ENCODE peak calls at places on chromosome 2, in four cellular contexts. One of them, this sample, is unnamed.

GRCh38 chr2:102368461-102369109 is 13.0 kb downstream of the IL18R1 start:
- DNase-seq in CD4-positive, alpha-beta T cell: no peak
- DNase-seq in thoracic aorta: no peak
- DNase-seq in cardiac muscle cell: no peak
- DNase-seq in this sample: no peak

GRCh38 chr2:240947176-240947575 is 41.0 kb downstream of the CROCC2 start:
- DNase-seq in CD4-positive, alpha-beta T cell: no peak
- DNase-seq in thoracic aorta: no peak
- DNase-seq in cardiac muscle cell: no peak
- DNase-seq in this sample: no peak

GRCh38 chr2:98026927-98027522 is 31.3 kb upstream of the TMEM131 start:
- DNase-seq in CD4-positive, alpha-beta T cell: no peak
- DNase-seq in thoracic aorta: no peak
- DNase-seq in cardiac muscle cell: no peak
- DNase-seq in this sample: no peak

GRCh38 chr2:59276033-59276432 is 1034.9 kb upstream of the FANCL start:
- DNase-seq in CD4-positive, alpha-beta T cell: no peak
- DNase-seq in thoracic aorta: no peak
- DNase-seq in cardiac muscle cell: no peak
- DNase-seq in this sample: no peak

GRCh38 chr2:140307532-140307931 is 1527.3 kb upstream of the NXPH2 start:
- DNase-seq in CD4-positive, alpha-beta T cell: no peak
- DNase-seq in thoracic aorta: no peak
- DNase-seq in cardiac muscle cell: no peak
- DNase-seq in this sample: no peak

GRCh38 chr2:235669983-235670962 is 176.4 kb downstream of the AGAP1 start:
- DNase-seq in CD4-positive, alpha-beta T cell: no peak
- DNase-seq in thoracic aorta: no peak
- DNase-seq in cardiac muscle cell: peak
- DNase-seq in this sample: peak

GRCh38 chr2:75808039-75808438 is 97.3 kb upstream of the GCFC2 start:
- DNase-seq in CD4-positive, alpha-beta T cell: no peak
- DNase-seq in thoracic aorta: no peak
- DNase-seq in cardiac muscle cell: no peak
- DNase-seq in this sample: no peak

GRCh38 chr2:130785466-130786055 is 30.2 kb downstream of the AMER3 start:
- DNase-seq in CD4-positive, alpha-beta T cell: no peak
- DNase-seq in thoracic aorta: no peak
- DNase-seq in cardiac muscle cell: no peak
- DNase-seq in this sample: no peak

GRCh38 chr2:101830146-101830545 is 132.6 kb downstream of the MAP4K4 start:
- DNase-seq in CD4-positive, alpha-beta T cell: no peak
- DNase-seq in thoracic aorta: no peak
- DNase-seq in cardiac muscle cell: no peak
- DNase-seq in this sample: no peak

GRCh38 chr2:191220671-191221070 is 24.5 kb upstream of the MYO1B start:
- DNase-seq in CD4-positive, alpha-beta T cell: no peak
- DNase-seq in thoracic aorta: no peak
- DNase-seq in cardiac muscle cell: no peak
- DNase-seq in this sample: no peak
- H3K27ac ChIP-seq in CD4-positive, alpha-beta T cell: no peak
- H3K27ac ChIP-seq in thoracic aorta: no peak
- H3K27ac ChIP-seq in cardiac muscle cell: no peak
- H3K27ac ChIP-seq in this sample: no peak

GRCh38 chr2:46135230-46135555 is 162.0 kb upstream of the EPAS1 start:
- DNase-seq in CD4-positive, alpha-beta T cell: no peak
- DNase-seq in thoracic aorta: no peak
- DNase-seq in cardiac muscle cell: no peak
- DNase-seq in this sample: no peak

GRCh38 chr2:46135936-46136335 is 161.3 kb upstream of the EPAS1 start:
- DNase-seq in CD4-positive, alpha-beta T cell: no peak
- DNase-seq in thoracic aorta: no peak
- DNase-seq in cardiac muscle cell: peak
- DNase-seq in this sample: no peak

GRCh38 chr2:46136481-46136880 is 160.7 kb upstream of the EPAS1 start:
- DNase-seq in CD4-positive, alpha-beta T cell: no peak
- DNase-seq in thoracic aorta: no peak
- DNase-seq in cardiac muscle cell: no peak
- DNase-seq in this sample: no peak

GRCh38 chr2:46132996-46133395 is 164.2 kb upstream of the EPAS1 start:
- DNase-seq in CD4-positive, alpha-beta T cell: no peak
- DNase-seq in thoracic aorta: no peak
- DNase-seq in cardiac muscle cell: no peak
- DNase-seq in this sample: no peak

GRCh38 chr2:46134531-46135229 is 162.5 kb upstream of the EPAS1 start:
- DNase-seq in CD4-positive, alpha-beta T cell: no peak
- DNase-seq in thoracic aorta: no peak
- DNase-seq in cardiac muscle cell: no peak
- DNase-seq in this sample: no peak
- H3K27ac ChIP-seq in CD4-positive, alpha-beta T cell: no peak
- H3K27ac ChIP-seq in thoracic aorta: peak
- H3K27ac ChIP-seq in cardiac muscle cell: no peak
- H3K27ac ChIP-seq in this sample: no peak

DNA sequence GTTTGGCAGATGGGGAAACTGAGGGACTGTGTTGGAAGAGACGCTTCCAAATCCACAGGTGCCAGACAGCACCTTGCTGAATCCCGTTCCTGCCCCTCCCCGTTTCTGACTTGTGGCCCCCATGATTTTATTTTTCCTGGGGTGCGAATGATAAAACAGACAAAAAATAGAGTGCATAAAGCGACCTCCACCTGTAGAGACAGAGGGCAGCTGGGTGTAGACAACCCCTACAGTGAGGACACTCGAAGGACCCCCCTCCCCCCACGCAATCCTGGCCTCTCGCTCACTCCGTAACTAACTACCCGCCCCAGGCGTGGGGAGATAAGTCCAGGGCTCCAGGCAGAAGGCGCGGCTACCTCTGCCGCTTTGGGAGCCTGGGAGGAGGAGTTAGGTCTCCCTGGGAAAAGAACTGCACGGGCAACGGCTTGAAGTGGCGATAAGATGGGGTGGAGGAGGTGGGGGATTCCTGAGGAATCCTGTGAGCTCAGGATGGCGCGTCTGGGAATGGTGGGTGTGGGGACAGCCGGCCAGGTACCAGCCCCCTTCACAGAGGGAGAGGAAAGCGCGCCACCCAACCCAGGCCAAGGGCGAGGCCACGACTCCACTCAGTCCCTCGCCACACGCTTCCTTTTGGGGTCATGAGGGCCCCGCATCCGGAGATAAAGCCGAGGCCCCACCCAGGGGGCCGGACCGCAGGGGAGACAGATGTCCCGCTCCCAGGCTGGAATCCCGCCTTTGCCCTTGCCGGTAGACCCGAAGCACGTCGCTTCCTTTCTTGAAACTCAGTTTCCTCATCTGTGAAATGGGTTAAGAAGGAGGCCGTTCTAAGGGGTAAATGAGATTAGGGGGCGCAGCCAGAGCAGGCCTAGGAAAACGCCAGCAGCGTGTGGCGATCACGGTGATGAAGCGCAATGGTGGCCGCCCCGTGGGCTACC is 1.9 kb upstream of the CTDSP1 start:
- DNase-seq in CD4-positive, alpha-beta T cell: peak
- DNase-seq in thoracic aorta: no peak
- DNase-seq in cardiac muscle cell: peak
- DNase-seq in this sample: peak
- H3K27ac ChIP-seq in CD4-positive, alpha-beta T cell: peak
- H3K27ac ChIP-seq in thoracic aorta: peak
- H3K27ac ChIP-seq in cardiac muscle cell: peak
- H3K27ac ChIP-seq in this sample: peak

DNA sequence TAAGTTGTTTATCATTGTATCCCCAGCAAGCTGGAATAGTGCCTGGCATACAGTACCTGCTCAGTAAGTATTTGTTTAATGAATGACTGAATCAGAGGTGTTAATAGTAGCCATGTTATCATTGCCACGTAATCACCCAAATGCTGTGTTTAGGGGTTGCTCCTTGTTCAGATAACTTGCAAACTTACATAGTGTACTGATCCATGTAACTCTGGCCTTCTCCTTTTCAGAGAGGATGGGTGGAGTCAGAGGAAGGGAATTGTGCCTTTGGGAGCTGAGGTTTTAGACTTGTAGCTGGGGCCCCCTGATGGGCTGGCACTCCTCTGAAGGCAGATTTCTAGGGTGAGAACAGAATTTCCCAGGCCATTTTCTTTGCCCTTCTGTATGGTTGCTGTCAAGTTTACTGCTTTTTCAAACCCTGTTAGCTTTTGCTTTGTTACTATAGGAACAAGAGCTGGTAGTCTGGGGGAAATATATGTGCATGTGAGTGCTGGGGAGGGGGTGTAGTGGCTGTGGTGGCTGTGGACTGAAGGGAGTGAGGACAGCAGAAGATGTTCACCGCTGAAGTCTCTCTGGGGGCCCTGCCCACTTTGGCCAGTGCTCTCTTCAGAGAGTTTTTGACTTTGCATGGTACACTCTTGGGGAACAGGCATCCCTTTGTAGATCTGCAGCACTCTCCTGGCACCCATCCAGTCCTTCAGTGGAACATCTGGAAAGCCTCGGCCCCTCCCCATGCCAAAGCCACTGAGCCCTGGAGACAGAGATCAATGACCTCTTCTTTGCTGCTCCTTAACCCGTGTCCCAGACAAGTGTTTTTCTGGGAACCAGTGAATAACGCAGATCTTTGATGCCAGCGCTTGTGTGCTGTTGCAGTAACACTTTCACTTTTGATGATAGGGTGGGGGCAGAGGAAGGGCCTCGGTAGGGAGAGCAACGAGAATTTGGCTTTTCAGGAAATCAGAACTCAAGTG is 208.9 kb downstream of the PRKCE start:
- DNase-seq in CD4-positive, alpha-beta T cell: no peak
- DNase-seq in thoracic aorta: peak
- DNase-seq in cardiac muscle cell: peak
- DNase-seq in this sample: peak
- H3K27ac ChIP-seq in CD4-positive, alpha-beta T cell: no peak
- H3K27ac ChIP-seq in thoracic aorta: no peak
- H3K27ac ChIP-seq in cardiac muscle cell: peak
- H3K27ac ChIP-seq in this sample: peak

GRCh38 chr2:133863106-133863800 is 295.0 kb upstream of the NCKAP5 start:
- DNase-seq in CD4-positive, alpha-beta T cell: no peak
- DNase-seq in thoracic aorta: no peak
- DNase-seq in cardiac muscle cell: no peak
- DNase-seq in this sample: no peak

GRCh38 chr2:133856678-133857077 is 288.4 kb upstream of the NCKAP5 start:
- DNase-seq in CD4-positive, alpha-beta T cell: no peak
- DNase-seq in thoracic aorta: no peak
- DNase-seq in cardiac muscle cell: no peak
- DNase-seq in this sample: no peak

GRCh38 chr2:133854603-133855200 is 286.4 kb upstream of the NCKAP5 start:
- DNase-seq in CD4-positive, alpha-beta T cell: no peak
- DNase-seq in thoracic aorta: no peak
- DNase-seq in cardiac muscle cell: no peak
- DNase-seq in this sample: no peak

GRCh38 chr2:133862400-133862977 is 294.2 kb upstream of the NCKAP5 start:
- DNase-seq in CD4-positive, alpha-beta T cell: no peak
- DNase-seq in thoracic aorta: no peak
- DNase-seq in cardiac muscle cell: no peak
- DNase-seq in this sample: no peak

GRCh38 chr2:133859578-133859977 is 291.3 kb upstream of the NCKAP5 start:
- DNase-seq in CD4-positive, alpha-beta T cell: no peak
- DNase-seq in thoracic aorta: no peak
- DNase-seq in cardiac muscle cell: no peak
- DNase-seq in this sample: no peak
- H3K27ac ChIP-seq in CD4-positive, alpha-beta T cell: no peak
- H3K27ac ChIP-seq in thoracic aorta: no peak
- H3K27ac ChIP-seq in cardiac muscle cell: no peak
- H3K27ac ChIP-seq in this sample: no peak

DNA sequence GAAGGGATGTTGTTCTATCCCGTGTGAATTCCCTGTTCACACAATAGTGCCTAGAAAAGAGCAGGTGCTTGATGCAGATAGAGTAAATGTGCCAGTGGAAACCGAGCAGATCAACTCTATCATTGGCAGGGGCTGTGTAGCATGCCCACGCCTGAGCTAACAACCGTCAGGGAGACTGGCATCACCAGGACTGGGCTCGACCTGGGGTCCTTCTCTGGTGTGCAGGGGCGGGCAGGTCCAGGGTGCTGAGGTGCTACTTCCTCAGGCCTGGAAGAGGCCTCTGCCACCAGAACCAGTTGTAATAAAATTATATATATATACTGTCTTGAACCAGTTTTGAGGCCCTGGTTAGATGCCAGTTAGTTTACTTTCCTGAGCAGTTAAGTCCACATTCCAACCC is 11.8 kb upstream of the MAL start:
- DNase-seq in CD4-positive, alpha-beta T cell: no peak
- DNase-seq in thoracic aorta: no peak
- DNase-seq in cardiac muscle cell: no peak
- DNase-seq in this sample: no peak
- H3K27ac ChIP-seq in CD4-positive, alpha-beta T cell: no peak
- H3K27ac ChIP-seq in thoracic aorta: no peak
- H3K27ac ChIP-seq in cardiac muscle cell: no peak
- H3K27ac ChIP-seq in this sample: peak

DNA sequence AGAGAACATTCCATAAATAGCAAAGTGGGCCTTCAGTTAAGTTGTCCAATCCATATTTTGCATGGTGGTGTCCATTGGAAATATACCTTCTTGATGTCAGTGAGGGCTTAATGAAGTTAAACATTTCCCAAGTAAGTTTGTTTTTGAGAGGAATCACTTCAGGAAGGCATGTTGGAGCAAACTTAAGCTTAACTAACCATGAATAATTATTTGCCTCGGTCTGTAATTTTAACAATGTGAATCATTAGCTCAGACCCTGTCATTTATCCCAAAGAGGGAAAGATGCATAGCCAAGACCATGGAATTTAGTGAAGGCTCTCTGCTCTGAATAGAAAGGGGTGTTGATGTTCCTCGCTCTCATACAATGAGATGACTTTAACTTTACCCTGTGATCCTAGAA is 47.4 kb downstream of the SPATS2L start:
- DNase-seq in CD4-positive, alpha-beta T cell: no peak
- DNase-seq in thoracic aorta: no peak
- DNase-seq in cardiac muscle cell: no peak
- DNase-seq in this sample: no peak
- H3K27ac ChIP-seq in CD4-positive, alpha-beta T cell: no peak
- H3K27ac ChIP-seq in thoracic aorta: peak
- H3K27ac ChIP-seq in cardiac muscle cell: no peak
- H3K27ac ChIP-seq in this sample: no peak

DNA sequence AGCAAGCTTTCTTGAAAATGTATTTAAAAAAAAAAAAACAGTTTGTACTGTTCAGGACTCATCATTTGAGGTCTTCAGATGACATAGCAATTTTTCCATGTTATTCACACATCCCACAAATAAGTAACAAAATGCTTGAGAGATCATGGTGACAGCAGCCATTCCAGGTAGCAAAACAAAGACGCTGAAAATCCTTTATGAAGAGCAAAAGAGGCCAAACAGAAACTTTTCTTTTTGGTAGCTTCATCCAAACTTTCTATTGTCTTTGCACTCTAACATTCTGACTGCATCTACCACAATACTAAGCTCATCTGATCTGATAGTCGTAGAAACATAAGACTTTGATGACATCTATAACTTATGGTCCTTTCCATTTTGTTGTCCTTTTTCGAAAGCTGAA is 76.1 kb downstream of the ZEB2 start:
- DNase-seq in CD4-positive, alpha-beta T cell: no peak
- DNase-seq in thoracic aorta: no peak
- DNase-seq in cardiac muscle cell: no peak
- DNase-seq in this sample: no peak
- H3K27ac ChIP-seq in CD4-positive, alpha-beta T cell: no peak
- H3K27ac ChIP-seq in thoracic aorta: peak
- H3K27ac ChIP-seq in cardiac muscle cell: peak
- H3K27ac ChIP-seq in this sample: peak

This sample was measured in substantia nigra.